ENCODE peak calls at places on chromosomes 16 and 17, in six cellular contexts. One of them, this sample, is unnamed.

GRCh38 chr17:82962163-82962720 is 117.2 kb upstream of the METRNL start:
- DNase-seq in endothelial cell of umbilical vein: no peak
- DNase-seq in K562: no peak
- DNase-seq in A549: no peak
- DNase-seq in GM12878: no peak
- DNase-seq in HepG2: no peak
- DNase-seq in this sample: no peak

GRCh38 chr16:55701442-55702319 is 45.9 kb downstream of the SLC6A2 start:
- DNase-seq in endothelial cell of umbilical vein: peak
- DNase-seq in K562: peak
- DNase-seq in A549: peak
- DNase-seq in GM12878: no peak
- DNase-seq in HepG2: peak
- DNase-seq in this sample: peak

GRCh38 chr17:17641621-17642409 is 39.4 kb upstream of the RAI1 start:
- DNase-seq in endothelial cell of umbilical vein: peak
- DNase-seq in K562: peak
- DNase-seq in A549: peak
- DNase-seq in GM12878: peak
- DNase-seq in HepG2: peak
- DNase-seq in this sample: peak

GRCh38 chr16:9578459-9578858 is 487.0 kb downstream of the HAPSTR1 start:
- DNase-seq in endothelial cell of umbilical vein: no peak
- DNase-seq in K562: peak
- DNase-seq in A549: no peak
- DNase-seq in GM12878: no peak
- DNase-seq in HepG2: no peak
- DNase-seq in this sample: no peak

GRCh38 chr17:38706625-38707298 is 1.7 kb downstream of the MLLT6 start:
- DNase-seq in endothelial cell of umbilical vein: no peak
- DNase-seq in K562: peak
- DNase-seq in A549: no peak
- DNase-seq in GM12878: no peak
- DNase-seq in HepG2: no peak
- DNase-seq in this sample: peak

GRCh38 chr17:3963214-3964201 is 729 bp downstream of the ATP2A3 start:
- DNase-seq in endothelial cell of umbilical vein: no peak
- DNase-seq in K562: peak
- DNase-seq in A549: no peak
- DNase-seq in GM12878: no peak
- DNase-seq in HepG2: no peak
- DNase-seq in this sample: peak

GRCh38 chr17:3048727-3049471 is 14.5 kb downstream of the OR1D5 start:
- DNase-seq in endothelial cell of umbilical vein: peak
- DNase-seq in K562: peak
- DNase-seq in A549: peak
- DNase-seq in GM12878: peak
- DNase-seq in HepG2: peak
- DNase-seq in this sample: peak

GRCh38 chr16:88491560-88492310 is 38.7 kb downstream of the ZFPM1 start:
- DNase-seq in endothelial cell of umbilical vein: no peak
- DNase-seq in K562: peak
- DNase-seq in A549: no peak
- DNase-seq in GM12878: no peak
- DNase-seq in HepG2: no peak
- DNase-seq in this sample: no peak

DNA sequence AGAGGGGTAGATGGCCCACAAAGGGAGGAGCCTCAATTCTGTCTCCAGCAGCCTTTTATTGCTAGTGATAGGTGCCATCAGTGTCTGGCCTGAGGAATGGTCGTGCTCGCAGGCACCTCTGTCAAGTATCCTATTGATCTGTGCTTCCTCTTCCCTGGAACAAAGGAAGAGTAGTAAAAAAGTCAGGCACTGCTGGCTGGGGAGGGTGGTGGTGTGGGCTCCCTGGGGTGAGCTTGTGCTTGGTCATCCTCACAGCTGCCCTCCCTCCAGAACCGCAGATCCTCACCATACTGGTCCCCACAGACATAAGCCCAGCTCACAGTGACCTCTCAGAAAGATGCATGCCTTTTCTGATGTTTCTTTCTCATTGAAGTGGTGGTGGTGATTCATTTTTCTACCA is 15.0 kb upstream of the SALL1 start:
- DNase-seq in endothelial cell of umbilical vein: no peak
- DNase-seq in K562: no peak
- DNase-seq in A549: no peak
- DNase-seq in GM12878: no peak
- DNase-seq in HepG2: no peak
- DNase-seq in this sample: peak
- TF ChIP-seq MYC in endothelial cell of umbilical vein: no peak
- TF ChIP-seq MYC in K562: no peak
- TF ChIP-seq MYC in A549: no peak
- TF ChIP-seq MYC in GM12878: no peak
- TF ChIP-seq MYC in HepG2: no peak
- TF ChIP-seq MYC in this sample: no peak

GRCh38 chr16:12584488-12585233 is 219.0 kb downstream of the CPPED1 start:
- DNase-seq in endothelial cell of umbilical vein: peak
- DNase-seq in K562: peak
- DNase-seq in A549: no peak
- DNase-seq in GM12878: no peak
- DNase-seq in HepG2: peak
- DNase-seq in this sample: no peak
- TF ChIP-seq MYC in endothelial cell of umbilical vein: no peak
- TF ChIP-seq MYC in K562: no peak
- TF ChIP-seq MYC in A549: no peak
- TF ChIP-seq MYC in GM12878: no peak
- TF ChIP-seq MYC in HepG2: no peak
- TF ChIP-seq MYC in this sample: no peak

GRCh38 chr17:80704894-80705293 is 160.3 kb downstream of the RPTOR start:
- DNase-seq in endothelial cell of umbilical vein: no peak
- DNase-seq in K562: no peak
- DNase-seq in A549: no peak
- DNase-seq in GM12878: no peak
- DNase-seq in HepG2: no peak
- DNase-seq in this sample: no peak

GRCh38 chr17:80698297-80698696 is 153.7 kb downstream of the RPTOR start:
- DNase-seq in endothelial cell of umbilical vein: no peak
- DNase-seq in K562: no peak
- DNase-seq in A549: no peak
- DNase-seq in GM12878: no peak
- DNase-seq in HepG2: no peak
- DNase-seq in this sample: no peak

GRCh38 chr17:80704381-80704819 is 159.8 kb downstream of the RPTOR start:
- DNase-seq in endothelial cell of umbilical vein: no peak
- DNase-seq in K562: no peak
- DNase-seq in A549: no peak
- DNase-seq in GM12878: no peak
- DNase-seq in HepG2: no peak
- DNase-seq in this sample: peak

GRCh38 chr17:80703109-80703508 is 158.5 kb downstream of the RPTOR start:
- DNase-seq in endothelial cell of umbilical vein: no peak
- DNase-seq in K562: no peak
- DNase-seq in A549: no peak
- DNase-seq in GM12878: no peak
- DNase-seq in HepG2: no peak
- DNase-seq in this sample: no peak

GRCh38 chr17:80701730-80702129 is 157.1 kb downstream of the RPTOR start:
- DNase-seq in endothelial cell of umbilical vein: no peak
- DNase-seq in K562: no peak
- DNase-seq in A549: no peak
- DNase-seq in GM12878: no peak
- DNase-seq in HepG2: peak
- DNase-seq in this sample: no peak
- TF ChIP-seq MYC in endothelial cell of umbilical vein: no peak
- TF ChIP-seq MYC in K562: no peak
- TF ChIP-seq MYC in A549: no peak
- TF ChIP-seq MYC in GM12878: no peak
- TF ChIP-seq MYC in HepG2: no peak
- TF ChIP-seq MYC in this sample: no peak

DNA sequence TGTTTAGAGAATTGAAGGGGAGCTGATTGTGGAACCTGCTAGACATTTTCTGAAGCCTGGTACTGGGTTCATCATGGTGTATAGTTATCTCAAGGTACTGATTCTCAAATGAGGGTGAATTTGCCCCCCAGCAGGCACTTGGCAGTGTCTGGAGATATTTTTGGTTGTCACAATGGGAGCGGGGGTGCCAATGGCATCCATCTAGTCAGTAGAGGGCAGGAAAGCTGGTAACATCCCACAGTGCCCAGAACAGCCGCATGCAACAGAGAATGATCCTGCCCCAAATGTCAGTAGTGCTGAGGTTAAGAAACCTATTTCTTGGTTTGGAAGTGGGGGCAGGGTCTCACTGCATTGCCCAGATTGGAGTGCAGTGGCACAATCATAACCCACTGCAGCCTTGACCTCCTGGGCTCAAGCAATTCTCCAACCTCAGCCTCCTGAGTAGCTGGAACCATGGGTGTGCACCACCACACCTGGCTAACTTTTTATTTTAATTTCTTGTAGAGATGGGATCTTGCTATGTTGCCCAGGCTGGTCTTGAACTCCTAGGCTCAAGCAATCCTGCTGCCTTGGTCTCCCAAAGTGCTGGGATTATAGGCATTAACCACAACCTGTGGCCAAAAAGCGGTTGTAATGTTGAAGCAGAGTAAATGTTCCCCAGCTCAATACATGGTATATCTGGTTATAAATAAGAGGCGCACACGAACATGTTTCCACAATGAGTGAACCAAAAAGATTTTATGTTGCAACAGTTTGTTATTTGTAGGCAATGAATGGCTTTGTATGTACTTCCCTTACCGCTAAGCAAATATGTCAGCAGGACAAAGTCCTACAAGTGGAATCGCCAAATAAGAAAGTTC is 46.4 kb upstream of the EEF2KMT start:
- DNase-seq in endothelial cell of umbilical vein: no peak
- DNase-seq in K562: no peak
- DNase-seq in A549: peak
- DNase-seq in GM12878: no peak
- DNase-seq in HepG2: peak
- DNase-seq in this sample: no peak
- TF ChIP-seq MYC in endothelial cell of umbilical vein: no peak
- TF ChIP-seq MYC in K562: no peak
- TF ChIP-seq MYC in A549: no peak
- TF ChIP-seq MYC in GM12878: no peak
- TF ChIP-seq MYC in HepG2: peak
- TF ChIP-seq MYC in this sample: no peak

GRCh38 chr17:47948706-47949196 is 7.4 kb downstream of the PNPO start:
- DNase-seq in endothelial cell of umbilical vein: peak
- DNase-seq in K562: no peak
- DNase-seq in A549: peak
- DNase-seq in GM12878: no peak
- DNase-seq in HepG2: peak
- DNase-seq in this sample: no peak
- TF ChIP-seq MYC in endothelial cell of umbilical vein: no peak
- TF ChIP-seq MYC in K562: no peak
- TF ChIP-seq MYC in A549: peak
- TF ChIP-seq MYC in GM12878: no peak
- TF ChIP-seq MYC in HepG2: peak
- TF ChIP-seq MYC in this sample: no peak

DNA sequence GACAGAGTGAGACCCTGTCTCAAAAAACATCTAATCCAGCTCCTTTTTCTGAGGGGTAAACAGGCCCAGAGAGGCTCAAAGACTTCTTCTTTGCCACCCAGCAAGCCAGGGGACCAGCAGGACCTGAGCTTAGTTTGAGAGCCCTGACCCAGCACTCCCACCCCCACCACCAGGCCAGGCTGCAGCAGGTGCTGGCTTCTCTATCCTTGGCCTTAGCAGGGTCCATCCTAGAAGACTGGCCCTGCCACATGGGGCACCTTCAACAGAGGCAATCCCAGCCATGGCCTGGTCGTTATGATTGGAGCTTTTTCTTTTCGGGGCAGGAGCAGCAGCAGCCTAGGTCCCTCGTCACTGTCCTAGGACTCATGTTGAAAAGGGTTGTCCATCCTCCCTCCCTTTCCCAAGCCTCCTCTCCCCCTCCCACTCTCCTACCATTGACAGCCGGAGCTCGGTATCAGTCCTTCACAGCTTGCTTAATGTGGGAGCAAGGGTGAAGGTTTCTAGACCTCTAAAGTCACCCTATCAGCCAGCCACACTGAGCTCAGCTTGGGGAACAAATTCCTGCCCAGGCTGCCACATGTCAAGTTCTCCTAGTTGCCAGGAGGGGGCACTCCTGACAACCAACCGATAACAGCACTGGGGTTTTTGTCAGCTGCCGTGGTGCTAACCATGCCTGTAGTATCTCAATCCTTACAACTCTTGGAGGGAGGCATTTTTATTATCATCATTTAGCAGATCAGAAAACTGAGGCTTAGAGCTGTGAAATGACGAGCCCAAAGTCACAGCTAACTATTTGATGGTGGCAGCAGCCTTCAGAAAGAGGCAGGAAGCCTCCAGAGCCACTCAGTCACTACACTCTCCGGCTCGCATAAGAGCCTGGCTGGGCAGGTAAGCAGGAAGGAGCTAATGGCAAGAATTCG is 11.2 kb downstream of the MRPL27 start:
- DNase-seq in endothelial cell of umbilical vein: peak
- DNase-seq in K562: peak
- DNase-seq in A549: peak
- DNase-seq in GM12878: no peak
- DNase-seq in HepG2: peak
- DNase-seq in this sample: peak
- TF ChIP-seq MYC in endothelial cell of umbilical vein: no peak
- TF ChIP-seq MYC in K562: peak
- TF ChIP-seq MYC in A549: no peak
- TF ChIP-seq MYC in GM12878: no peak
- TF ChIP-seq MYC in HepG2: peak
- TF ChIP-seq MYC in this sample: peak

This sample was measured in NB4.